ENCODE peak calls at places on chromosomes 1 and 21, in seven cellular contexts. A is prostate gland, E is heart left ventricle, V is IMR-90, F is sigmoid colon, L is adrenal gland, P is cardiac fibroblast. B is an unnamed sample.

GRCh38 chr1:106879538-106879937 is 176.9 kb upstream of the PRMT6 start:
- DNase-seq in A (peak), P (no peak), F (peak), L (peak), V (no peak), E (peak), B (no peak)

GRCh38 chr1:27332536-27333281 is 9.1 kb upstream of the SYTL1 start:
- DNase-seq in F (peak), E (peak), A (no peak), L (no peak), V (peak), P (peak), B (peak)

GRCh38 chr1:164617607-164618564 is 58.9 kb downstream of the PBX1 start:
- DNase-seq in F (no peak), E (no peak), L (peak), V (peak), P (peak), A (no peak), B (peak)

GRCh38 chr1:207205613-207206009 is 101.6 kb downstream of the C4BPA start:
- DNase-seq in L (no peak), A (no peak), F (no peak), V (no peak), P (peak), E (no peak), B (no peak)

GRCh38 chr1:69220672-69221071 is 347.1 kb upstream of the LRRC7 start:
- DNase-seq in F (no peak), V (no peak), P (no peak), A (no peak), L (no peak), E (no peak), B (no peak)

GRCh38 chr1:220281159-220281574 is 8.9 kb upstream of the RAB3GAP2 start:
- DNase-seq in A (no peak), V (peak), F (no peak), P (peak), L (no peak), E (no peak), B (peak)

GRCh38 chr1:30484668-30485067 is 238.7 kb downstream of the MATN1 start:
- DNase-seq in F (peak), E (no peak), P (no peak), L (no peak), V (no peak), A (no peak), B (no peak)

GRCh38 chr1:54273837-54274192 is 73.8 kb downstream of the MRPL37 start:
- DNase-seq in V (no peak), L (peak), A (no peak), E (no peak), P (no peak), F (peak), B (no peak)

GRCh38 chr1:39625462-39626273 is 13.8 kb downstream of the HEYL start:
- DNase-seq in F (peak), L (peak), E (peak), V (peak), P (peak), A (no peak), B (no peak)

GRCh38 chr1:227759345-227760300 is 24.4 kb downstream of the SNAP47 start:
- DNase-seq in F (peak), E (peak), P (peak), V (peak), L (no peak), A (no peak), B (peak)

GRCh38 chr1:90616395-90616794 is 100.7 kb downstream of the BARHL2 start:
- DNase-seq in L (peak), E (no peak), F (no peak), A (no peak), P (peak), V (no peak), B (peak)

GRCh38 chr1:201346337-201346939 is 31.0 kb downstream of the TNNT2 start:
- DNase-seq in P (peak), L (peak), F (no peak), E (no peak), V (peak), A (peak), B (peak)

GRCh38 chr1:111729271-111729921 is 9.8 kb downstream of the INKA2 start:
- DNase-seq in F (no peak), V (no peak), E (peak), L (no peak), P (no peak), A (no peak), B (no peak)

GRCh38 chr1:226738995-226739695 is at the start of gene ITPKB:
- DNase-seq in F (peak), V (peak), P (peak), L (peak), A (peak), E (peak), B (peak)

GRCh38 chr1:30758785-30759380 is 1.3 kb upstream of the LAPTM5 start:
- DNase-seq in P (peak), E (no peak), F (no peak), V (no peak), L (no peak), A (no peak), B (peak)

GRCh38 chr21:29462475-29462874 is 163.8 kb downstream of the BACH1 start:
- DNase-seq in E (no peak), A (no peak), P (no peak), L (no peak), V (no peak), F (no peak), B (peak)

GRCh38 chr1:156833598-156833997 is 16.9 kb upstream of the SH2D2A start:
- DNase-seq in V (no peak), F (no peak), A (no peak), L (no peak), E (no peak), P (no peak), B (peak)

GRCh38 chr1:34681481-34682451 is 73.1 kb upstream of the GJB5 start:
- DNase-seq in V (peak), F (no peak), A (peak), E (no peak), P (peak), L (peak), B (peak)

GRCh38 chr21:32735524-32735923 is 7.7 kb upstream of the SYNJ1 start:
- DNase-seq in E (no peak), V (no peak), A (no peak), F (no peak), P (no peak), L (no peak), B (no peak)

GRCh38 chr21:43603641-43604504 is 55.4 kb downstream of the HSF2BP start:
- DNase-seq in V (peak), L (no peak), P (peak), A (no peak), F (no peak), E (no peak), B (no peak)

GRCh38 chr1:92924501-92924900 is 36.8 kb downstream of the DIPK1A start:
- DNase-seq in F (no peak), P (peak), V (no peak), E (no peak), A (no peak), L (no peak), B (no peak)

GRCh38 chr1:28592314-28593071 is 428 bp downstream of the RAB42 start:
- DNase-seq in L (no peak), P (no peak), E (peak), A (no peak), F (no peak), V (no peak), B (no peak)

GRCh38 chr1:97832490-97832889 is 88.3 kb downstream of the DPYD start:
- DNase-seq in P (peak), V (no peak), F (no peak), L (no peak), E (peak), A (no peak), B (no peak)

GRCh38 chr21:33932731-33933130 is 17.1 kb upstream of the ATP5PO start:
- DNase-seq in E (no peak), L (no peak), P (no peak), A (no peak), F (no peak), V (no peak), B (no peak)

GRCh38 chr21:33937146-33937545 is 21.5 kb upstream of the ATP5PO start:
- DNase-seq in L (no peak), P (no peak), E (no peak), A (no peak), F (no peak), V (no peak), B (no peak)

GRCh38 chr21:33936221-33937038 is 20.8 kb upstream of the ATP5PO start:
- DNase-seq in F (no peak), L (no peak), V (no peak), E (no peak), A (no peak), P (peak), B (no peak)

DNA sequence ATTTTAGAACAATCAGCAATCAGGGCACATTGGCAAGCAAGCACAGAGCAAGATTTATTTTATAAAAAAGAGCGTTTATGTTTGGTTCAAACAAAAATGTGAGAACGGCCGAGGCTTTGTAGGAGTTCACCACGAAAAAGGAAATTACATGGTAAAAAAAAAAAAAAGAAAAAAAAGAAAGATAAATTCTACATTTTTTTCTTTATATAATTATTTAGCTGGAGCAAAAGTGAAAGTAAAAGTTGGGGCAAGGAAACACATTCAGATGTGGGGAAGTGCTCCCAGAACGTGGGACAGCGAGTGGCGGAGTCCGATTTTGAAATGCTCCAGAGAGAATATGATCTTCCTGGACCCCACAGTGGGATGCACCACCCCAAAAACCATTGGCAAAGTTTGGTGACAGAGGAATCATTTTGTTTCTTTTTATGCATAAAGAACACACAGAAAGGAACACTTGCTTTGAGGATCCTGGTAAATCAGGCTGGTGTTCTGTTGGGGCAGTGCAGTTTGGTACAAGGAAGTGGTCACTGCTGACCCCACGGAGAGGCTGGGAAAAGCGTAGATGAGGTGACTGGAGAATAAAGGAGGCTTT is 16.3 kb upstream of the ATP5PO start:
- DNase-seq in P (peak), A (no peak), F (no peak), L (no peak), V (no peak), E (no peak), B (no peak)
- H3K4me3 ChIP-seq in P (peak), A (peak), F (peak), L (peak), V (peak), E (peak), B (peak)

GRCh38 chr1:67459068-67459467 is 28.9 kb upstream of the SERBP1 start:
- DNase-seq in F (no peak), A (peak), E (no peak), V (no peak), P (no peak), L (no peak), B (no peak)

GRCh38 chr1:67460648-67461500 is 30.7 kb upstream of the SERBP1 start:
- DNase-seq in A (no peak), E (peak), P (no peak), L (no peak), F (no peak), V (no peak), B (no peak)

GRCh38 chr1:67457247-67457646 is 27.0 kb upstream of the SERBP1 start:
- DNase-seq in V (no peak), E (no peak), A (no peak), L (no peak), F (no peak), P (no peak), B (no peak)

GRCh38 chr1:67463298-67463960 is 33.2 kb upstream of the SERBP1 start:
- DNase-seq in V (peak), E (no peak), L (no peak), F (no peak), A (no peak), P (no peak), B (no peak)

GRCh38 chr1:67458663-67459062 is 28.5 kb upstream of the SERBP1 start:
- DNase-seq in A (no peak), P (no peak), V (no peak), E (no peak), F (no peak), L (no peak), B (no peak)
- TF ChIP-seq CTCF in A (no peak), P (no peak), V (no peak), E (no peak), F (no peak), L (no peak), B (no peak)

GRCh38 chr1:17259233-17259873 is 10.5 kb downstream of the PADI3 start:
- DNase-seq in F (no peak), L (no peak), V (peak), A (no peak), E (no peak), P (no peak), B (no peak)

GRCh38 chr1:17258116-17258757 is 9.3 kb downstream of the PADI3 start:
- DNase-seq in V (peak), F (no peak), L (no peak), E (no peak), P (no peak), A (no peak), B (no peak)

GRCh38 chr1:17260738-17261137 is 11.8 kb downstream of the PADI3 start:
- DNase-seq in E (no peak), V (no peak), P (no peak), A (no peak), L (no peak), F (no peak), B (no peak)

GRCh38 chr1:17258758-17259130 is 9.8 kb downstream of the PADI3 start:
- DNase-seq in E (no peak), V (no peak), F (no peak), P (no peak), A (no peak), L (no peak), B (no peak)

GRCh38 chr1:17260264-17260663 is 11.4 kb downstream of the PADI3 start:
- DNase-seq in V (no peak), F (no peak), P (no peak), E (no peak), A (no peak), L (no peak), B (no peak)
- H3K4me3 ChIP-seq in V (no peak), F (no peak), P (no peak), E (no peak), A (no peak), L (no peak), B (no peak)

GRCh38 chr1:205065666-205066065 is 18.6 kb downstream of the TMEM81 start:
- DNase-seq in F (peak), A (no peak), V (no peak), L (no peak), P (no peak), E (no peak), B (no peak)

GRCh38 chr1:205068001-205068400 is 16.3 kb downstream of the TMEM81 start:
- DNase-seq in A (no peak), E (no peak), F (no peak), P (no peak), L (no peak), V (no peak), B (no peak)

GRCh38 chr1:205064741-205065316 is 19.4 kb downstream of the TMEM81 start:
- DNase-seq in L (no peak), V (no peak), E (no peak), P (no peak), F (peak), A (no peak), B (no peak)

GRCh38 chr1:205067031-205067430 is 17.2 kb downstream of the TMEM81 start:
- DNase-seq in L (no peak), V (no peak), F (no peak), A (no peak), P (no peak), E (no peak), B (no peak)

GRCh38 chr1:205066221-205066818 is 17.9 kb downstream of the TMEM81 start:
- DNase-seq in L (no peak), P (no peak), E (no peak), F (peak), A (no peak), V (no peak), B (no peak)
- TF ChIP-seq CTCF in L (no peak), P (no peak), E (no peak), F (no peak), A (no peak), V (peak), B (no peak)

GRCh38 chr1:94963864-94964263 is 37.0 kb upstream of the CNN3 start:
- DNase-seq in L (no peak), V (no peak), P (no peak), A (no peak), E (no peak), F (no peak), B (no peak)

GRCh38 chr1:94966033-94966432 is 39.1 kb upstream of the CNN3 start:
- DNase-seq in A (no peak), P (no peak), V (no peak), F (no peak), L (no peak), E (no peak), B (no peak)

GRCh38 chr1:94962745-94963265 is 35.9 kb upstream of the CNN3 start:
- DNase-seq in A (peak), V (peak), F (no peak), P (peak), E (peak), L (peak), B (peak)

GRCh38 chr1:94961582-94961981 is 34.7 kb upstream of the CNN3 start:
- DNase-seq in V (no peak), L (no peak), P (no peak), A (no peak), F (no peak), E (no peak), B (no peak)

GRCh38 chr1:94961994-94962744 is 35.3 kb upstream of the CNN3 start:
- DNase-seq in E (no peak), V (no peak), F (no peak), L (no peak), A (no peak), P (peak), B (no peak)
- H3K4me3 ChIP-seq in E (peak), V (peak), F (peak), L (peak), A (peak), P (peak), B (peak)

DNA sequence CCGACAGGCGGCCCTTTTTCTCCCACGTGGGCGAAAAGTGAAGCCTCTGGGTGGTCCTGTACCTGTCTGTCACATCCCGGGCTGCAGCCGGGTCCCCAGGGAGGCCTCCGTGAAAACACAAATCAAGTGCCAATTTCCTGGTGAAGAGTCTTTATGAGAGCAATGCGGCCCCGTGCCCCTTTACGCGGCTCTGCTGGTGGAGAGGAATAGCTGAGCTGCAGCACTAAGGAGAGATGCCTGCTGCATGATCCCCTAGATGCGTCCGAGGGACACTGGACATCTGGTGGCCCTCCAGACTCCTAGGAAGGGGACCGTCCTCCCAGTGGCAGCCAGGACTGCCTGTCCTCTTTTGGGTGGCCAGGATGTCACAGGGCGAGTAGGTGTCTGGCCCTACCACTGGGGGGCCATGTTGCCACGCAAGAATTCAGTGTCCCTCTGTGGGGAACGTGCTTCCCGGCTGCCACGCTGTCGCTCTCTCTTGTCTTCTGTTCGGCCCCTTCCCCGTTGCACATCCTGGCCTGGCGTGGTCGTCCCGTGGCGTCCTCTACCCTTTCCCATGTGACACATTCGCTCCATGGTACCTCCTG is 38.7 kb downstream of the COL18A1 start:
- DNase-seq in E (no peak), F (no peak), P (no peak), L (no peak), A (no peak), V (no peak), B (no peak)
- TF ChIP-seq CTCF in E (no peak), F (no peak), P (peak), L (no peak), A (no peak), V (peak), B (no peak)